ENCODE peak calls at places on chromosomes 5 and 9, in eight cellular contexts. W, B, T, I, R, Z, F and D are unnamed samples.

GRCh38 chr9:124975131-124975530 is 34.2 kb upstream of the GOLGA1 start:
- DNase-seq in I (no peak), B (no peak), R (peak; percentile 30), W (no peak), T (no peak), F (no peak), Z (no peak), D (no peak)

GRCh38 chr9:74496819-74497749 is at the start of gene RORB:
- DNase-seq in T (no peak), W (no peak), B (peak; percentile 81), Z (peak; percentile 84), F (peak; percentile 68), I (peak; percentile 54), R (peak; percentile 5), D (peak; percentile 79)

GRCh38 chr5:155189981-155190380 is 176.4 kb downstream of the KIF4B start:
- DNase-seq in B (no peak), R (no peak), I (no peak), T (no peak), Z (no peak), W (no peak), F (no peak), D (no peak)

GRCh38 chr9:128862401-128862851 is 19.3 kb downstream of the KYAT1 start:
- DNase-seq in Z (no peak), I (no peak), F (no peak), B (no peak), W (no peak), T (no peak), R (no peak), D (no peak)

GRCh38 chr9:68780377-68780707 is 75.3 kb downstream of the PIP5K1B start:
- DNase-seq in W (no peak), R (no peak), F (no peak), B (no peak), Z (no peak), T (no peak), I (no peak), D (no peak)

GRCh38 chr9:133204993-133205336 is 4.1 kb downstream of the OBP2B start:
- DNase-seq in F (no peak), I (no peak), W (no peak), T (no peak), R (no peak), B (no peak), Z (no peak), D (no peak)

GRCh38 chr9:36214571-36214970 is 23.9 kb downstream of the CLTA start:
- DNase-seq in B (no peak), T (no peak), I (no peak), F (no peak), W (no peak), Z (no peak), R (peak; percentile 71), D (no peak)

GRCh38 chr5:59583151-59583809 is 310.2 kb downstream of the PDE4D start:
- DNase-seq in W (no peak), T (no peak), B (no peak), Z (no peak), F (peak; percentile 18), I (no peak), R (no peak), D (no peak)

GRCh38 chr5:139468421-139468931 is 2.3 kb upstream of the SMIM33 start:
- DNase-seq in I (no peak), T (no peak), W (no peak), R (no peak), Z (no peak), B (no peak), F (no peak), D (no peak)

GRCh38 chr9:86945868-86946711 is 1.2 kb downstream of the GAS1 start:
- DNase-seq in Z (peak; percentile 60), W (no peak), B (peak; percentile 82), I (peak; percentile 56), F (peak; percentile 82), T (peak; percentile 72), R (peak; percentile 75), D (peak; percentile 53)

GRCh38 chr5:57724836-57725235 is 242.2 kb upstream of the ACTBL2 start:
- DNase-seq in F (no peak), T (peak; percentile 76), B (no peak), R (peak; percentile 73), Z (no peak), I (no peak), W (no peak), D (no peak)

GRCh38 chr5:90548069-90548593 is 10.5 kb upstream of the ADGRV1 start:
- DNase-seq in W (no peak), R (no peak), F (peak; percentile 70), T (peak; percentile 8), I (no peak), B (peak; percentile 45), Z (no peak), D (no peak)

GRCh38 chr9:90296539-90296938 is 346.1 kb downstream of the DIRAS2 start:
- DNase-seq in B (no peak), T (no peak), W (no peak), F (no peak), Z (no peak), R (no peak), I (no peak), D (no peak)

GRCh38 chr5:14341571-14342225 is 198.6 kb downstream of the TRIO start:
- DNase-seq in I (no peak), R (no peak), F (no peak), T (no peak), W (no peak), Z (no peak), B (no peak), D (no peak)

GRCh38 chr5:139849942-139850341 is 54.3 kb downstream of the PSD2 start:
- DNase-seq in F (no peak), B (no peak), R (no peak), T (no peak), W (no peak), Z (no peak), I (no peak), D (no peak)

GRCh38 chr9:134406366-134407122 is 80.3 kb downstream of the RXRA start:
- DNase-seq in T (no peak), B (no peak), F (no peak), Z (peak; percentile 34), W (peak; percentile 75), R (no peak), I (no peak), D (no peak)
- TF ChIP-seq CTCF in T (no peak), B (no peak), F (no peak), Z (no peak), W (no peak), R (no peak), I (no peak), D (no peak)

DNA sequence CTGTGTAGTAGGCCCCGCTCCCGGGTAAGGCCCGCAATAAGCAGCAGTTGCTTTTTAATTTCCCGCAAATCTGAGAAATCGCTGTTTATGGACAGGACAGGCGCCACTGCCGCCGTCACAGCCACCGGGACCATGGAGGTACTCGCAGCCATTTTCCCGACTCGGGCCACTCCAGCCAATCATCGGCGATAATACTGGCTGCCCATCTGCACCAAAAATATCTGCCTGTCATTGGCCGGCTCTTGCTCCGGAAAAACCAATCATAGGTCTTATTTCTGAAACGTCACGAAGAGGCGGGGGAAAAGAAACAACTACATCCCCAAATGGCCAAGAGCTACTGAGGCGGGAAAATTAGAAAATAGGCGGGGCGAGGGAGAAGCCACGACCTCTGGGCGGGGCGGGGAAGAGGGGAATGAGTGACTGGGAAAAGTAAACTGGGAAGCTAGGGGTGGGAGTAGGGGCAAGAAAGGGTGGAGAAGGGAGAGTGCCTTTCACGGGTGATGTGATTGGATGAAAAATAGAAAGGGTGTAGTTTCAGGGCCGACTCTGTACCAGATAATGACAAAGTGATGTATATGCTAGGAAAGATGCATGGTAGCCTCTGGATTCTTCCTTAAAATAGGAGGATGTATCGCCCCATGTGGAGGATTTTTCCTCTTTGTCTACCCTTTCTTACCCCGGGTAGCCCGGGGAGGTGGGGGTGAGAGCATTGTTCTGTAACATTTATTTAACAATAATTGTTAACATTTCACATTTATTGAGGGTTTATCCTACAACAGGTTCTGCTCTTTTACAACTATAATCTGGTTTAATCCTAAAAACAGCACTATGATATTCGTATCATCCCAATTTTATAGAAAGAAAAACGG is at the start of gene CDC23:
- DNase-seq in W (peak; percentile 96), F (peak; percentile 96), Z (peak; percentile 91), I (peak; percentile 80), R (peak; percentile 97), T (peak; percentile 99), B (peak; percentile 94), D (peak; percentile 98)
- TF ChIP-seq CTCF in W (no peak), F (no peak), Z (no peak), I (no peak), R (no peak), T (peak; percentile 8), B (no peak), D (no peak)

DNA sequence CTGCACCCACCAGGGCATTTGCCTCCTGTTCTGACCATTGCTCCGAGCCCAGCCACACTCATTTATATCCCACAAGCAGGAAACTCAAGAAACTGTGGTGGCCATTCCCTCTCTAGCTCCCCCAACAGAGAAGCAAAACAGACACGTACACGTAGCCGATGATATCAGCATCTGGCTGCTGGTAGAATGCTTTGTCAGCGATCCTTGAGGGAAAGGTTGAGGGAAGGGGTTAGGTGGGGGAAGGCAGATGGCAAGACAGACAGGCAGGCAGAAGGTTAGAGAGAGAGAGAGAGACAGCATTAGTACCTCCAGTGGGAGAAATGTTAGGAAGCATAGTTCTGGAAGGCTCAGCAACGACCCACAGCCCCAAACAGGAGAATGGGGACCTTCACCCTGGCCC is 7.8 kb downstream of the HIGD2A start:
- DNase-seq in F (peak; percentile 68), B (peak; percentile 10), W (no peak), T (no peak), R (peak; percentile 31), I (no peak), Z (no peak), D (no peak)
- TF ChIP-seq CTCF in F (no peak), B (no peak), W (no peak), T (no peak), R (no peak), I (no peak), Z (no peak), D (no peak)

GRCh38 chr5:54229041-54229780 is 81.2 kb downstream of the ARL15 start:
- DNase-seq in I (peak; percentile 50), T (peak; percentile 40), R (peak; percentile 58), F (peak; percentile 78), W (peak; percentile 86), Z (peak; percentile 81), B (peak; percentile 72), D (peak; percentile 39)
- TF ChIP-seq CTCF in I (peak; percentile 94), T (peak; percentile 99), R (peak; percentile 85), F (peak; percentile 94), W (peak; percentile 90), Z (peak; percentile 94), B (peak; percentile 95), D (peak; percentile 90)

GRCh38 chr5:128494516-128494915 is 43.5 kb downstream of the FBN2 start:
- DNase-seq in B (no peak), T (no peak), F (no peak), W (no peak), R (no peak), I (no peak), Z (no peak), D (no peak)

GRCh38 chr5:128493657-128494329 is 44.3 kb downstream of the FBN2 start:
- DNase-seq in I (no peak), F (no peak), T (no peak), B (no peak), Z (no peak), W (no peak), R (peak; percentile 8), D (no peak)

GRCh38 chr5:128498844-128499455 is 39.1 kb downstream of the FBN2 start:
- DNase-seq in Z (no peak), I (no peak), F (peak; percentile 67), W (no peak), T (peak; percentile 48), R (peak; percentile 79), B (no peak), D (peak; percentile 17)
- TF ChIP-seq CTCF in Z (peak; percentile 21), I (peak; percentile 67), F (peak; percentile 60), W (peak; percentile 31), T (peak; percentile 71), R (peak; percentile 69), B (peak; percentile 49), D (peak; percentile 52)